ENCODE peak calls at places on chromosomes 16 and 17, in ten cellular contexts. One of them, this sample, is unnamed.

GRCh38 chr17:18224053-18224427 is 1.4 kb upstream of the LLGL1 start:
- DNase-seq in CD8-positive, alpha-beta T cell: no peak
- DNase-seq in KBM-7: no peak
- DNase-seq in cardiac fibroblast: no peak
- DNase-seq in T47D: no peak
- DNase-seq in NAMALWA: no peak
- DNase-seq in NCI-H460: no peak
- DNase-seq in right lobe of liver: no peak
- DNase-seq in GM23248: no peak
- DNase-seq in heart left ventricle: no peak
- DNase-seq in this sample: no peak

GRCh38 chr17:70609566-70609965 is 440.2 kb downstream of the KCNJ2 start:
- DNase-seq in CD8-positive, alpha-beta T cell: no peak
- DNase-seq in KBM-7: no peak
- DNase-seq in cardiac fibroblast: no peak
- DNase-seq in T47D: no peak
- DNase-seq in NAMALWA: no peak
- DNase-seq in NCI-H460: no peak
- DNase-seq in right lobe of liver: no peak
- DNase-seq in GM23248: no peak
- DNase-seq in heart left ventricle: no peak
- DNase-seq in this sample: no peak

GRCh38 chr16:3909791-3910583 is 29.5 kb upstream of the CREBBP start:
- DNase-seq in CD8-positive, alpha-beta T cell: no peak
- DNase-seq in KBM-7: no peak
- DNase-seq in cardiac fibroblast: no peak
- DNase-seq in T47D: no peak
- DNase-seq in NAMALWA: no peak
- DNase-seq in NCI-H460: no peak
- DNase-seq in right lobe of liver: no peak
- DNase-seq in GM23248: peak
- DNase-seq in heart left ventricle: no peak
- DNase-seq in this sample: no peak

GRCh38 chr17:77882481-77883212 is 75.9 kb upstream of the TNRC6C start:
- DNase-seq in CD8-positive, alpha-beta T cell: peak
- DNase-seq in KBM-7: no peak
- DNase-seq in cardiac fibroblast: peak
- DNase-seq in T47D: no peak
- DNase-seq in NAMALWA: peak
- DNase-seq in NCI-H460: peak
- DNase-seq in right lobe of liver: no peak
- DNase-seq in GM23248: peak
- DNase-seq in heart left ventricle: peak
- DNase-seq in this sample: peak

GRCh38 chr17:17780941-17781590 is 55.7 kb downstream of the SREBF1 start:
- DNase-seq in CD8-positive, alpha-beta T cell: no peak
- DNase-seq in KBM-7: peak
- DNase-seq in cardiac fibroblast: peak
- DNase-seq in T47D: peak
- DNase-seq in NAMALWA: no peak
- DNase-seq in NCI-H460: no peak
- DNase-seq in right lobe of liver: no peak
- DNase-seq in GM23248: no peak
- DNase-seq in heart left ventricle: no peak
- DNase-seq in this sample: no peak

GRCh38 chr17:56917559-56918296 is 3.9 kb upstream of the TRIM25 start:
- DNase-seq in CD8-positive, alpha-beta T cell: no peak
- DNase-seq in KBM-7: no peak
- DNase-seq in cardiac fibroblast: no peak
- DNase-seq in T47D: no peak
- DNase-seq in NAMALWA: no peak
- DNase-seq in NCI-H460: no peak
- DNase-seq in right lobe of liver: no peak
- DNase-seq in GM23248: peak
- DNase-seq in heart left ventricle: no peak
- DNase-seq in this sample: no peak

GRCh38 chr17:1112875-1113274 is 66.9 kb downstream of the ABR start:
- DNase-seq in CD8-positive, alpha-beta T cell: no peak
- DNase-seq in KBM-7: no peak
- DNase-seq in cardiac fibroblast: no peak
- DNase-seq in T47D: peak
- DNase-seq in NAMALWA: no peak
- DNase-seq in NCI-H460: no peak
- DNase-seq in right lobe of liver: no peak
- DNase-seq in GM23248: no peak
- DNase-seq in heart left ventricle: no peak
- DNase-seq in this sample: no peak

GRCh38 chr16:4936181-4936990 is 562 bp downstream of the PPL start:
- DNase-seq in CD8-positive, alpha-beta T cell: no peak
- DNase-seq in KBM-7: no peak
- DNase-seq in cardiac fibroblast: peak
- DNase-seq in T47D: peak
- DNase-seq in NAMALWA: no peak
- DNase-seq in NCI-H460: no peak
- DNase-seq in right lobe of liver: peak
- DNase-seq in GM23248: peak
- DNase-seq in heart left ventricle: peak
- DNase-seq in this sample: no peak

GRCh38 chr17:51461578-51462004 is 201.2 kb downstream of the UTP18 start:
- DNase-seq in CD8-positive, alpha-beta T cell: peak
- DNase-seq in KBM-7: peak
- DNase-seq in cardiac fibroblast: peak
- DNase-seq in T47D: peak
- DNase-seq in NAMALWA: peak
- DNase-seq in NCI-H460: peak
- DNase-seq in right lobe of liver: peak
- DNase-seq in GM23248: peak
- DNase-seq in heart left ventricle: peak
- DNase-seq in this sample: peak

GRCh38 chr17:13531701-13532100 is 70.0 kb downstream of the HS3ST3A1 start:
- DNase-seq in CD8-positive, alpha-beta T cell: no peak
- DNase-seq in KBM-7: no peak
- DNase-seq in cardiac fibroblast: no peak
- DNase-seq in T47D: no peak
- DNase-seq in NAMALWA: no peak
- DNase-seq in NCI-H460: no peak
- DNase-seq in right lobe of liver: no peak
- DNase-seq in GM23248: no peak
- DNase-seq in heart left ventricle: no peak
- DNase-seq in this sample: no peak

GRCh38 chr17:43676471-43676870 is 14.7 kb upstream of the MEOX1 start:
- DNase-seq in CD8-positive, alpha-beta T cell: no peak
- DNase-seq in KBM-7: no peak
- DNase-seq in cardiac fibroblast: peak
- DNase-seq in T47D: no peak
- DNase-seq in NAMALWA: no peak
- DNase-seq in NCI-H460: no peak
- DNase-seq in right lobe of liver: no peak
- DNase-seq in GM23248: peak
- DNase-seq in heart left ventricle: no peak
- DNase-seq in this sample: no peak

GRCh38 chr17:33169580-33170285 is 123.4 kb downstream of the ASIC2 start:
- DNase-seq in CD8-positive, alpha-beta T cell: no peak
- DNase-seq in KBM-7: no peak
- DNase-seq in cardiac fibroblast: no peak
- DNase-seq in T47D: no peak
- DNase-seq in NAMALWA: no peak
- DNase-seq in NCI-H460: no peak
- DNase-seq in right lobe of liver: no peak
- DNase-seq in GM23248: peak
- DNase-seq in heart left ventricle: no peak
- DNase-seq in this sample: no peak

GRCh38 chr17:29591737-29592624 is 951 bp upstream of the ANKRD13B start:
- DNase-seq in CD8-positive, alpha-beta T cell: peak
- DNase-seq in KBM-7: peak
- DNase-seq in cardiac fibroblast: peak
- DNase-seq in T47D: peak
- DNase-seq in NAMALWA: peak
- DNase-seq in NCI-H460: peak
- DNase-seq in right lobe of liver: peak
- DNase-seq in GM23248: peak
- DNase-seq in heart left ventricle: peak
- DNase-seq in this sample: peak

GRCh38 chr17:32671891-32672290 is 185.1 kb downstream of the CDK5R1 start:
- DNase-seq in CD8-positive, alpha-beta T cell: no peak
- DNase-seq in KBM-7: no peak
- DNase-seq in cardiac fibroblast: peak
- DNase-seq in T47D: no peak
- DNase-seq in NAMALWA: no peak
- DNase-seq in NCI-H460: no peak
- DNase-seq in right lobe of liver: peak
- DNase-seq in GM23248: peak
- DNase-seq in heart left ventricle: peak
- DNase-seq in this sample: no peak

GRCh38 chr16:59878479-59878878 is 1144.4 kb upstream of the GOT2 start:
- DNase-seq in CD8-positive, alpha-beta T cell: no peak
- DNase-seq in KBM-7: no peak
- DNase-seq in cardiac fibroblast: peak
- DNase-seq in T47D: peak
- DNase-seq in NAMALWA: no peak
- DNase-seq in NCI-H460: peak
- DNase-seq in right lobe of liver: no peak
- DNase-seq in GM23248: peak
- DNase-seq in heart left ventricle: no peak
- DNase-seq in this sample: no peak

GRCh38 chr17:55407641-55408566 is 13.7 kb downstream of the MMD start:
- DNase-seq in CD8-positive, alpha-beta T cell: no peak
- DNase-seq in KBM-7: no peak
- DNase-seq in cardiac fibroblast: peak
- DNase-seq in T47D: no peak
- DNase-seq in NAMALWA: no peak
- DNase-seq in NCI-H460: no peak
- DNase-seq in right lobe of liver: no peak
- DNase-seq in GM23248: no peak
- DNase-seq in heart left ventricle: no peak
- DNase-seq in this sample: no peak

GRCh38 chr17:69547230-69547629 is 132.7 kb downstream of the MAP2K6 start:
- DNase-seq in CD8-positive, alpha-beta T cell: no peak
- DNase-seq in KBM-7: no peak
- DNase-seq in cardiac fibroblast: no peak
- DNase-seq in T47D: no peak
- DNase-seq in NAMALWA: no peak
- DNase-seq in NCI-H460: no peak
- DNase-seq in right lobe of liver: no peak
- DNase-seq in GM23248: no peak
- DNase-seq in heart left ventricle: no peak
- DNase-seq in this sample: no peak

This sample was measured in activated CD8-positive, alpha-beta memory T cell treated with anti-CD3 and anti-CD28 coated beads, Interleukin-2, amount 50 U/mL, for 4 hours.